ENCODE peak calls at places on chromosome 21, in nine cellular contexts. W is A549; J is GM12864; A is CD8-positive, alpha-beta memory T cell; I is breast epithelium; Z is MM.1S; R is neuronal stem cell; N is AG10803; E is foreskin fibroblast. X is an unnamed sample.

GRCh38 chr21:34862951-34863350 is 186.2 kb downstream of the RUNX1 start:
- DNase-seq in W (no peak), J (no peak), A (no peak), I (no peak), Z (no peak), R (no peak), N (no peak), E (no peak), X (no peak)

GRCh38 chr21:27787046-27787445 is 820.2 kb upstream of the ADAMTS5 start:
- DNase-seq in W (no peak), J (no peak), A (no peak), I (no peak), Z (no peak), R (no peak), N (no peak), E (no peak), X (no peak)

GRCh38 chr21:32726742-32727477 is 903 bp downstream of the SYNJ1 start:
- DNase-seq in W (peak), J (no peak), A (peak), I (peak), Z (peak), R (peak), N (peak), E (no peak), X (no peak)

GRCh38 chr21:42836767-42837301 is 42.5 kb downstream of the WDR4 start:
- DNase-seq in W (no peak), J (no peak), A (no peak), I (no peak), Z (no peak), R (no peak), N (no peak), E (no peak), X (peak)

GRCh38 chr21:25806053-25806452 is 71.3 kb downstream of the GABPA start:
- DNase-seq in W (no peak), J (no peak), A (no peak), I (no peak), Z (no peak), R (no peak), N (no peak), E (no peak), X (no peak)

GRCh38 chr21:43211085-43212071 is 42.6 kb downstream of the CRYAA start:
- DNase-seq in W (no peak), J (no peak), A (no peak), I (peak), Z (no peak), R (no peak), N (no peak), E (no peak), X (peak)

GRCh38 chr21:15301014-15301413 is 236.2 kb upstream of the NRIP1 start:
- DNase-seq in W (peak), J (no peak), A (no peak), I (no peak), Z (peak), R (peak), N (peak), E (no peak), X (no peak)

GRCh38 chr21:29299906-29300546 is 1.3 kb downstream of the BACH1 start:
- DNase-seq in W (peak), J (peak), A (peak), I (no peak), Z (peak), R (peak), N (peak), E (peak), X (no peak)

GRCh38 chr21:21200103-21200938 is 202.1 kb downstream of the NCAM2 start:
- DNase-seq in W (peak), J (no peak), A (no peak), I (peak), Z (no peak), R (no peak), N (peak), E (peak), X (no peak)

GRCh38 chr21:15005391-15005790 is 59.4 kb downstream of the NRIP1 start:
- DNase-seq in W (no peak), J (no peak), A (peak), I (no peak), Z (no peak), R (no peak), N (peak), E (no peak), X (no peak)

GRCh38 chr21:35282944-35283343 is 233.8 kb upstream of the RUNX1 start:
- DNase-seq in W (no peak), J (no peak), A (no peak), I (no peak), Z (no peak), R (no peak), N (no peak), E (no peak), X (no peak)

GRCh38 chr21:15037894-15038293 is 26.9 kb downstream of the NRIP1 start:
- DNase-seq in W (no peak), J (no peak), A (no peak), I (no peak), Z (no peak), R (no peak), N (no peak), E (no peak), X (no peak)

GRCh38 chr21:18387994-18388393 is 15.6 kb downstream of the TMPRSS15 start:
- DNase-seq in W (no peak), J (no peak), A (no peak), I (no peak), Z (peak), R (no peak), N (no peak), E (no peak), X (no peak)

GRCh38 chr21:28704746-28705145 is 287.9 kb downstream of the LTN1 start:
- DNase-seq in W (no peak), J (no peak), A (no peak), I (peak), Z (no peak), R (no peak), N (no peak), E (no peak), X (no peak)

GRCh38 chr21:26082549-26082948 is 88.0 kb downstream of the APP start:
- DNase-seq in W (no peak), J (no peak), A (no peak), I (no peak), Z (no peak), R (no peak), N (no peak), E (no peak), X (no peak)

GRCh38 chr21:28615276-28615675 is 377.4 kb downstream of the LTN1 start:
- DNase-seq in W (no peak), J (no peak), A (no peak), I (no peak), Z (no peak), R (no peak), N (peak), E (peak), X (no peak)

GRCh38 chr21:44334637-44335030 is 4.6 kb downstream of the CFAP410 start:
- DNase-seq in W (no peak), J (no peak), A (no peak), I (no peak), Z (no peak), R (no peak), N (no peak), E (no peak), X (no peak)

GRCh38 chr21:35678393-35678792 is 381.9 kb downstream of the SETD4 start:
- DNase-seq in W (no peak), J (no peak), A (no peak), I (no peak), Z (no peak), R (no peak), N (no peak), E (no peak), X (no peak)

DNA sequence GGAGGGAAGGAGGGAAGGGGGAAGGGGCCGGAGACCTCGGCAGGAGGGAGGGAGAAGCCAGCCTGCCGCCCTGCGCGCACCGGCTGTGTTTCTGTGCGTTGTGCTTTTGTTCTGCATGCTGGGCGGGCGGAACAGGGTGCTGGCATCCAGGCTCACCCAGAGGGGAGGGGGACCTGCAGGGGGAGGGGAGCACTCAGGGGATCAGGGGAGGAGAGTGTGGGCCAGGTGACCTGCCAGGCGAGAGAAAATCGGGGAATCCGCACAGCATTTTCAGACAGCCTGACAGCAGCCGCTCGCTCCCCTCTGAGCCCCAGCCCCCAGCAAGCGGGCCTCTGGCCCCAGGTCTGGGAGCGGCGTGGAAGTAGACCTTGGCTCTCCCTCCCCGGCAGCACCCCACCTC is 54.7 kb downstream of the RIPK4 start:
- DNase-seq in W (no peak), J (no peak), A (no peak), I (no peak), Z (no peak), R (no peak), N (no peak), E (no peak), X (peak)
- H3K4me3 ChIP-seq in W (no peak), J (no peak), A (no peak), I (no peak), Z (no peak), R (no peak), N (no peak), E (no peak), X (no peak)

GRCh38 chr21:23804866-23805265 is 1802.4 kb downstream of the MRPL39 start:
- DNase-seq in W (no peak), J (no peak), A (no peak), I (no peak), Z (no peak), R (no peak), N (no peak), E (no peak), X (no peak)

GRCh38 chr21:23811802-23812201 is 1795.5 kb downstream of the MRPL39 start:
- DNase-seq in W (no peak), J (no peak), A (no peak), I (no peak), Z (peak), R (no peak), N (no peak), E (no peak), X (no peak)

GRCh38 chr21:23812485-23812884 is 1794.8 kb downstream of the MRPL39 start:
- DNase-seq in W (no peak), J (no peak), A (no peak), I (no peak), Z (no peak), R (no peak), N (no peak), E (no peak), X (no peak)

DNA sequence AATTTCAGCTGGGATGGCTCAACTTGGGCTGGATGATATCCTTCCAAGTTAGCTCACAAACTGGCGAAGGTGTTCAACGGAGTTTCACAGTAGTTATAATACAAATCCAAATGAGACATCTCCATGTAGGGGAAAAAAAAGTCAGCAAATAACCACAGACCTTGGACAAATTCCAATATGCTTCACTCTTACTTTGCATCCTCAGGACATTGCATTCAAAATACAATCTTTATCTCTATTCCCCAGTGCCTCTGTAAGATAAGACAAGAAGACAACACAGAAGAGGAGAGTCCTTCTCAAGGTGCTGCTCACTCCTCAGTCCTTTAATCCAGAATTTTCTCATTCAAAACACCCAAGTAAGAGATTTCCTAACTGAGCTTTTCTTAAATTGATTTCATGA is 1797.7 kb downstream of the MRPL39 start:
- DNase-seq in W (no peak), J (no peak), A (no peak), I (no peak), Z (no peak), R (no peak), N (no peak), E (no peak), X (no peak)
- H3K4me3 ChIP-seq in W (no peak), J (no peak), A (no peak), I (no peak), Z (no peak), R (no peak), N (no peak), E (no peak), X (no peak)

GRCh38 chr21:45971487-45972352 is 9.8 kb upstream of the COL6A1 start:
- DNase-seq in W (no peak), J (no peak), A (no peak), I (no peak), Z (no peak), R (no peak), N (peak), E (peak), X (peak)
- H3K4me3 ChIP-seq in W (no peak), J (no peak), A (no peak), I (peak), Z (no peak), R (no peak), N (peak), E (peak), X (no peak)

GRCh38 chr21:38925923-38926322 is 120.2 kb downstream of the ETS2 start:
- DNase-seq in W (no peak), J (no peak), A (no peak), I (peak), Z (no peak), R (no peak), N (peak), E (peak), X (peak)
- H3K4me3 ChIP-seq in W (no peak), J (no peak), A (no peak), I (peak), Z (no peak), R (no peak), N (peak), E (no peak), X (peak)

DNA sequence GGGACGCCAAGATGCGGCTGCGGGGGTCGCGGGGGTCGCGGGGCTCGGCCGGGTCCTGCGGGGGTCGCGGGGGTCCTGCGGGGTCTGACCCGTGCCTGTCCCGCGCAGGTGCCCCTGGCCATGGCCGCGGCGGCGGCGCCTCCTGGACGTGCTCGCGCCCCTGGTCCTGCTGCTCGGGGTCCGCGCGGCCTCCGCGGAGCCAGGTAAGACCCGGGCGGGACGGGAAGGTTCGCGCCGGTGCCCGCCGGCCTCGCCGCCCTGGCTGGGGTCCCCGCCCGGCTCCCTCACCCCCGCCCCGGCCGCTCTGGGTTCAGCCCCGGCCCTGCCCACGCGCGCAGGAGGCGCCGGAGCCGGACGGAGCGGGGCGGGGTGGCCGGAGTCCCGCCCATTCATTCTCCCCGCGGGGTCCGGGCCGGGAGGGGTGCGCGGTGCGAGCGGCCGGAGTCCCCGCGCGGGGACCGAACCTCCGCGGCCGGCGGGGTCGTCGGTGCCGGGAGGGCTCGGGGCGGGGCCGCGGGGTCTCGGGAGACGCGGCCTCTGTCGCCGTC is 380 bp downstream of the COL18A1 start:
- DNase-seq in W (no peak), J (no peak), A (no peak), I (no peak), Z (no peak), R (no peak), N (no peak), E (no peak), X (peak)
- H3K4me3 ChIP-seq in W (peak), J (no peak), A (no peak), I (peak), Z (no peak), R (peak), N (peak), E (peak), X (peak)

DNA sequence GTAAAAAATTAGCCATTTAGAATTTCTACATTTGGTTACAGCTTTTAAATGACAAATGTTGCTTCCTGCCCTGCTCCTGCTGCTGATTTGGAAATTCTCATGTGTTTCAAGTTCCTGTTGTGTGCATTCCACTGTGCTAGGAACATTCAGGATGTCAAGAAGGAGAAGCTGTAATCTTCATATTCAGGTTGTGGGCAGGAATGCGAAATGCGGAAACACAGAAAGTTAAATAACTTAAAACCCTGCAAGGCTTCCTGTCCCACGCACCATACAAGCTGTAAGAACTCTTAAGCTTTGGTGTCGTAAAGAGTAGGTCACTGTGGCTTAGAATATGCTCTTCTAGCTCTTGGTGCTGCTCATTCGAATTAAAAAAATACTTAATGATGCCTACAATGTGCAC is 52.6 kb downstream of the S100B start:
- DNase-seq in W (no peak), J (no peak), A (peak), I (peak), Z (no peak), R (no peak), N (no peak), E (no peak), X (no peak)
- H3K4me3 ChIP-seq in W (no peak), J (no peak), A (no peak), I (no peak), Z (no peak), R (no peak), N (no peak), E (no peak), X (no peak)

GRCh38 chr21:41208946-41209345 is 41.0 kb downstream of the BACE2 start:
- DNase-seq in W (no peak), J (no peak), A (no peak), I (no peak), Z (no peak), R (no peak), N (no peak), E (no peak), X (no peak)
- H3K4me3 ChIP-seq in W (no peak), J (no peak), A (no peak), I (no peak), Z (no peak), R (peak), N (no peak), E (no peak), X (no peak)

X was measured in kidney.